ENCODE peak calls at places on chromosome 11, in eight cellular contexts. V is anterior cingulate cortex; N is NCI-H1694 treated with DMSO at 0.1 percent for 48 hours; O is mucosa of descending colon; Q is hippocampal formation; R is glutamatergic neuron; X is stimulated activated CD4-positive, alpha-beta T cell treated with anti-CD3 and anti-CD28 coated beads, Interleukin-2, amount 100 ng/mL, for 24 hours; L is HCT116. Y is an unnamed sample.

GRCh38 chr11:73185680-73186293 is 32.3 kb upstream of the P2RY2 start:
- DNase-seq in V (no peak), N (no peak), O (no peak), Q (no peak), R (no peak), X (no peak), L (no peak), Y (no peak)

GRCh38 chr11:118606844-118607228 is 579 bp upstream of the PHLDB1 start:
- DNase-seq in V (no peak), N (no peak), O (no peak), Q (no peak), R (no peak), X (no peak), L (no peak), Y (no peak)

GRCh38 chr11:31109446-31109845 is 260.1 kb downstream of the DCDC1 start:
- DNase-seq in V (no peak), N (no peak), O (no peak), Q (no peak), R (no peak), X (no peak), L (no peak), Y (no peak)

GRCh38 chr11:76599041-76600013 is 71.2 kb downstream of the LRRC32 start:
- DNase-seq in V (no peak), N (no peak), O (no peak), Q (no peak), R (no peak), X (no peak), L (no peak), Y (no peak)

GRCh38 chr11:78708388-78708787 is 133.7 kb upstream of the NARS2 start:
- DNase-seq in V (no peak), N (no peak), O (no peak), Q (no peak), R (no peak), X (no peak), L (no peak), Y (no peak)

GRCh38 chr11:14500181-14500651 is 605 bp upstream of the COPB1 start:
- DNase-seq in V (no peak), N (no peak), O (peak), Q (peak), R (no peak), X (peak), L (no peak), Y (no peak)

GRCh38 chr11:11620251-11620965 is 1.4 kb downstream of the GALNT18 start:
- DNase-seq in V (no peak), N (no peak), O (peak), Q (no peak), R (peak), X (no peak), L (peak), Y (no peak)

GRCh38 chr11:111983187-111983986 is 41.8 kb upstream of the DLAT start:
- DNase-seq in V (no peak), N (no peak), O (peak), Q (peak), R (peak), X (no peak), L (no peak), Y (no peak)

GRCh38 chr11:46050065-46050464 is 71.2 kb downstream of the PHF21A start:
- DNase-seq in V (no peak), N (no peak), O (no peak), Q (no peak), R (peak), X (no peak), L (peak), Y (no peak)

GRCh38 chr11:27204527-27204926 is 158.5 kb downstream of the CCDC34 start:
- DNase-seq in V (no peak), N (no peak), O (peak), Q (no peak), R (peak), X (no peak), L (peak), Y (no peak)

GRCh38 chr11:113401718-113402117 is 14.1 kb downstream of the ANKK1 start:
- DNase-seq in V (no peak), N (peak), O (peak), Q (no peak), R (no peak), X (no peak), L (peak), Y (peak)

GRCh38 chr11:62678770-62679696 is at the start of gene UBXN1:
- DNase-seq in V (peak), N (peak), O (peak), Q (peak), R (peak), X (peak), L (peak), Y (peak)

GRCh38 chr11:106828976-106829375 is 189.3 kb downstream of the GUCY1A2 start:
- DNase-seq in V (no peak), N (no peak), O (no peak), Q (no peak), R (no peak), X (no peak), L (no peak), Y (no peak)

GRCh38 chr11:76793391-76793811 is 10.2 kb downstream of the TSKU start:
- DNase-seq in V (no peak), N (no peak), O (peak), Q (no peak), R (no peak), X (no peak), L (no peak), Y (no peak)

GRCh38 chr11:36249271-36249670 is 40.0 kb downstream of the COMMD9 start:
- DNase-seq in V (no peak), N (no peak), O (no peak), Q (no peak), R (no peak), X (no peak), L (no peak), Y (no peak)

GRCh38 chr11:92317222-92317621 is 92.6 kb downstream of the FAT3 start:
- DNase-seq in V (no peak), N (no peak), O (no peak), Q (no peak), R (no peak), X (no peak), L (no peak), Y (no peak)

GRCh38 chr11:3905080-3905953 is 49.9 kb downstream of the STIM1 start:
- DNase-seq in V (no peak), N (no peak), O (peak), Q (no peak), R (no peak), X (peak), L (peak), Y (no peak)

GRCh38 chr11:67280341-67280790 is 8.7 kb upstream of the ANKRD13D start:
- DNase-seq in V (no peak), N (no peak), O (no peak), Q (no peak), R (peak), X (no peak), L (no peak), Y (no peak)

GRCh38 chr11:119832132-119832531 is 103.1 kb upstream of the NECTIN1 start:
- DNase-seq in V (no peak), N (no peak), O (peak), Q (no peak), R (no peak), X (no peak), L (no peak), Y (no peak)

GRCh38 chr11:88194990-88195389 is 19.7 kb upstream of the RAB38 start:
- DNase-seq in V (no peak), N (no peak), O (no peak), Q (no peak), R (no peak), X (no peak), L (no peak), Y (no peak)

GRCh38 chr11:128210148-128210940 is 377.0 kb downstream of the ETS1 start:
- DNase-seq in V (no peak), N (no peak), O (peak), Q (no peak), R (no peak), X (no peak), L (peak), Y (no peak)

GRCh38 chr11:10487002-10487647 is 32.1 kb downstream of the AMPD3 start:
- DNase-seq in V (no peak), N (no peak), O (no peak), Q (no peak), R (no peak), X (no peak), L (no peak), Y (no peak)

GRCh38 chr11:114058871-114059277 is 637 bp upstream of the ZBTB16 start:
- DNase-seq in V (no peak), N (no peak), O (no peak), Q (no peak), R (no peak), X (no peak), L (no peak), Y (no peak)

GRCh38 chr11:130314184-130314748 is 451 bp downstream of the ZBTB44 start:
- DNase-seq in V (no peak), N (no peak), O (peak), Q (peak), R (peak), X (peak), L (peak), Y (no peak)

GRCh38 chr11:69381681-69382130 is 87.8 kb downstream of the MYEOV start:
- DNase-seq in V (no peak), N (no peak), O (no peak), Q (peak), R (no peak), X (no peak), L (no peak), Y (no peak)

GRCh38 chr11:105673089-105673488 is 63.2 kb downstream of the GRIA4 start:
- DNase-seq in V (no peak), N (no peak), O (peak), Q (no peak), R (no peak), X (no peak), L (no peak), Y (no peak)

GRCh38 chr11:113184498-113184897 is 129.9 kb upstream of the TTC12 start:
- DNase-seq in V (no peak), N (no peak), O (no peak), Q (no peak), R (no peak), X (no peak), L (no peak), Y (no peak)